ENCODE peak calls at places on chromosomes 11 and 22, in seven cellular contexts. M is NCI-H2081, U is fibroblast of the aortic adventitia, J is NCI-H1092, L is GM20000, G is HFFc6, E is BJ. W is an unnamed sample.

GRCh38 chr11:15923169-15923568 is 433.2 kb downstream of the SOX6 start:
- DNase-seq in M (no peak), U (no peak), J (no peak), L (no peak), G (no peak), E (no peak), W (no peak)

GRCh38 chr11:122098223-122098980 is 17.6 kb downstream of the BLID start:
- DNase-seq in M (no peak), U (peak), J (no peak), L (no peak), G (no peak), E (no peak), W (no peak)

GRCh38 chr22:27711756-27712155 is 89.8 kb downstream of the MN1 start:
- DNase-seq in M (no peak), U (no peak), J (no peak), L (no peak), G (no peak), E (no peak), W (no peak)

GRCh38 chr11:134399996-134400395 is 12.0 kb downstream of the B3GAT1 start:
- DNase-seq in M (no peak), U (no peak), J (no peak), L (no peak), G (no peak), E (no peak), W (no peak)

GRCh38 chr11:29260939-29261705 is 755.7 kb downstream of the KCNA4 start:
- DNase-seq in M (no peak), U (peak), J (no peak), L (no peak), G (peak), E (no peak), W (no peak)

GRCh38 chr11:17063171-17064002 is 14.1 kb downstream of the RPS13 start:
- DNase-seq in M (peak), U (peak), J (peak), L (peak), G (peak), E (no peak), W (peak)

GRCh38 chr11:79902493-79902892 is 461.7 kb upstream of the TENM4 start:
- DNase-seq in M (no peak), U (no peak), J (no peak), L (no peak), G (peak), E (no peak), W (no peak)

GRCh38 chr11:65417702-65418430 is 4.7 kb upstream of the NEAT1 start:
- DNase-seq in M (no peak), U (peak), J (no peak), L (peak), G (no peak), E (no peak), W (no peak)

GRCh38 chr11:119474682-119475596 is 52.0 kb upstream of the THY1 start:
- DNase-seq in M (peak), U (peak), J (peak), L (peak), G (peak), E (peak), W (peak)

GRCh38 chr22:49230194-49230577 is 597.5 kb downstream of the BRD1 start:
- DNase-seq in M (no peak), U (no peak), J (no peak), L (no peak), G (no peak), E (no peak), W (no peak)